ENCODE peak calls at places on chromosome 7, in six cellular contexts. One of them, this sample, is unnamed.

GRCh38 chr7:66308411-66308810 is 103.3 kb downstream of the TPST1 start:
- DNase-seq in CD14-positive monocyte: no peak
- DNase-seq in cardiac muscle cell: no peak
- DNase-seq in CD4-positive, alpha-beta T cell: no peak
- DNase-seq in suprapubic skin: no peak
- DNase-seq in lower leg skin: no peak
- DNase-seq in this sample: no peak

GRCh38 chr7:74053589-74054186 is 25.7 kb downstream of the ELN start:
- DNase-seq in lower leg skin: no peak
- DNase-seq in CD14-positive monocyte: no peak
- DNase-seq in cardiac muscle cell: no peak
- DNase-seq in CD4-positive, alpha-beta T cell: no peak
- DNase-seq in suprapubic skin: no peak
- DNase-seq in this sample: no peak

GRCh38 chr7:150997817-150998216 is 7.0 kb downstream of the NOS3 start:
- DNase-seq in CD4-positive, alpha-beta T cell: no peak
- DNase-seq in suprapubic skin: no peak
- DNase-seq in CD14-positive monocyte: no peak
- DNase-seq in cardiac muscle cell: no peak
- DNase-seq in lower leg skin: no peak
- DNase-seq in this sample: no peak

GRCh38 chr7:21946228-21946709 is 570 bp upstream of the CDCA7L start:
- DNase-seq in suprapubic skin: no peak
- DNase-seq in CD4-positive, alpha-beta T cell: no peak
- DNase-seq in cardiac muscle cell: no peak
- DNase-seq in lower leg skin: peak; percentile 71
- DNase-seq in CD14-positive monocyte: no peak
- DNase-seq in this sample: no peak

GRCh38 chr7:90846171-90846570 is 250.1 kb downstream of the CDK14 start:
- DNase-seq in cardiac muscle cell: no peak
- DNase-seq in CD14-positive monocyte: no peak
- DNase-seq in CD4-positive, alpha-beta T cell: no peak
- DNase-seq in lower leg skin: no peak
- DNase-seq in suprapubic skin: no peak
- DNase-seq in this sample: no peak

GRCh38 chr7:114789161-114789560 is 132.7 kb upstream of the MDFIC start:
- DNase-seq in lower leg skin: no peak
- DNase-seq in CD14-positive monocyte: no peak
- DNase-seq in CD4-positive, alpha-beta T cell: no peak
- DNase-seq in cardiac muscle cell: peak; percentile 28
- DNase-seq in suprapubic skin: no peak
- DNase-seq in this sample: no peak

GRCh38 chr7:82762880-82763279 is 319.3 kb upstream of the CACNA2D1 start:
- DNase-seq in CD14-positive monocyte: no peak
- DNase-seq in suprapubic skin: no peak
- DNase-seq in CD4-positive, alpha-beta T cell: no peak
- DNase-seq in lower leg skin: no peak
- DNase-seq in cardiac muscle cell: no peak
- DNase-seq in this sample: no peak

GRCh38 chr7:81638216-81638615 is 131.6 kb downstream of the HGF start:
- DNase-seq in suprapubic skin: no peak
- DNase-seq in lower leg skin: no peak
- DNase-seq in CD14-positive monocyte: no peak
- DNase-seq in cardiac muscle cell: peak; percentile 85
- DNase-seq in CD4-positive, alpha-beta T cell: no peak
- DNase-seq in this sample: no peak

GRCh38 chr7:11516328-11516727 is 315.7 kb downstream of the THSD7A start:
- DNase-seq in CD14-positive monocyte: no peak
- DNase-seq in suprapubic skin: no peak
- DNase-seq in CD4-positive, alpha-beta T cell: no peak
- DNase-seq in cardiac muscle cell: no peak
- DNase-seq in lower leg skin: no peak
- DNase-seq in this sample: no peak

GRCh38 chr7:121369462-121369861 is 26.6 kb downstream of the FAM3C start:
- DNase-seq in suprapubic skin: no peak
- DNase-seq in lower leg skin: no peak
- DNase-seq in cardiac muscle cell: peak; percentile 71
- DNase-seq in CD14-positive monocyte: no peak
- DNase-seq in CD4-positive, alpha-beta T cell: no peak
- DNase-seq in this sample: no peak

GRCh38 chr7:74379938-74380337 is 73.8 kb upstream of the GTF2IRD1 start:
- DNase-seq in CD14-positive monocyte: no peak
- DNase-seq in CD4-positive, alpha-beta T cell: no peak
- DNase-seq in lower leg skin: no peak
- DNase-seq in cardiac muscle cell: no peak
- DNase-seq in suprapubic skin: no peak
- DNase-seq in this sample: no peak

GRCh38 chr7:44277851-44278250 is 47.5 kb downstream of the CAMK2B start:
- DNase-seq in CD14-positive monocyte: peak; percentile 33
- DNase-seq in cardiac muscle cell: peak; percentile 87
- DNase-seq in lower leg skin: no peak
- DNase-seq in suprapubic skin: peak; percentile 75
- DNase-seq in CD4-positive, alpha-beta T cell: no peak
- DNase-seq in this sample: no peak

GRCh38 chr7:153170287-153170686 is 410.7 kb downstream of the ACTR3B start:
- DNase-seq in cardiac muscle cell: no peak
- DNase-seq in lower leg skin: no peak
- DNase-seq in suprapubic skin: no peak
- DNase-seq in CD14-positive monocyte: no peak
- DNase-seq in CD4-positive, alpha-beta T cell: no peak
- DNase-seq in this sample: no peak

GRCh38 chr7:33421384-33421783 is 292.0 kb downstream of the BBS9 start:
- DNase-seq in suprapubic skin: no peak
- DNase-seq in cardiac muscle cell: peak; percentile 40
- DNase-seq in CD14-positive monocyte: no peak
- DNase-seq in lower leg skin: no peak
- DNase-seq in CD4-positive, alpha-beta T cell: no peak
- DNase-seq in this sample: no peak

GRCh38 chr7:151872531-151873401 is 4.1 kb downstream of the PRKAG2 start:
- DNase-seq in CD4-positive, alpha-beta T cell: no peak
- DNase-seq in CD14-positive monocyte: no peak
- DNase-seq in lower leg skin: no peak
- DNase-seq in cardiac muscle cell: no peak
- DNase-seq in suprapubic skin: no peak
- DNase-seq in this sample: no peak

GRCh38 chr7:485188-486081 is 34.2 kb downstream of the PDGFA start:
- DNase-seq in lower leg skin: no peak
- DNase-seq in cardiac muscle cell: no peak
- DNase-seq in CD14-positive monocyte: peak; percentile 32
- DNase-seq in CD4-positive, alpha-beta T cell: no peak
- DNase-seq in suprapubic skin: no peak
- DNase-seq in this sample: no peak

GRCh38 chr7:4247106-4247876 is 434.8 kb upstream of the FOXK1 start:
- DNase-seq in cardiac muscle cell: no peak
- DNase-seq in CD4-positive, alpha-beta T cell: no peak
- DNase-seq in lower leg skin: no peak
- DNase-seq in suprapubic skin: no peak
- DNase-seq in CD14-positive monocyte: no peak
- DNase-seq in this sample: no peak

GRCh38 chr7:130207033-130207432 is 627 bp upstream of the SSMEM1 start:
- DNase-seq in CD14-positive monocyte: no peak
- DNase-seq in lower leg skin: no peak
- DNase-seq in cardiac muscle cell: no peak
- DNase-seq in suprapubic skin: no peak
- DNase-seq in CD4-positive, alpha-beta T cell: no peak
- DNase-seq in this sample: no peak

GRCh38 chr7:108000875-108001758 is 1.8 kb downstream of the LAMB1 start:
- DNase-seq in CD14-positive monocyte: no peak
- DNase-seq in CD4-positive, alpha-beta T cell: no peak
- DNase-seq in suprapubic skin: no peak
- DNase-seq in cardiac muscle cell: peak; percentile 77
- DNase-seq in lower leg skin: peak; percentile 26
- DNase-seq in this sample: peak; percentile 83

GRCh38 chr7:120280743-120281142 is 7.8 kb downstream of the KCND2 start:
- DNase-seq in lower leg skin: no peak
- DNase-seq in suprapubic skin: no peak
- DNase-seq in CD4-positive, alpha-beta T cell: no peak
- DNase-seq in CD14-positive monocyte: no peak
- DNase-seq in cardiac muscle cell: peak; percentile 23
- DNase-seq in this sample: no peak

GRCh38 chr7:134690016-134690415 is 43.4 kb downstream of the BPGM start:
- DNase-seq in CD4-positive, alpha-beta T cell: no peak
- DNase-seq in lower leg skin: no peak
- DNase-seq in CD14-positive monocyte: no peak
- DNase-seq in suprapubic skin: no peak
- DNase-seq in cardiac muscle cell: peak; percentile 76
- DNase-seq in this sample: no peak

GRCh38 chr7:10085231-10085630 is 888.4 kb upstream of the PHF14 start:
- DNase-seq in CD14-positive monocyte: no peak
- DNase-seq in CD4-positive, alpha-beta T cell: no peak
- DNase-seq in cardiac muscle cell: no peak
- DNase-seq in suprapubic skin: no peak
- DNase-seq in lower leg skin: no peak
- DNase-seq in this sample: no peak

GRCh38 chr7:24924375-24924774 is 55.6 kb downstream of the OSBPL3 start:
- DNase-seq in lower leg skin: no peak
- DNase-seq in CD14-positive monocyte: no peak
- DNase-seq in suprapubic skin: no peak
- DNase-seq in CD4-positive, alpha-beta T cell: no peak
- DNase-seq in cardiac muscle cell: no peak
- DNase-seq in this sample: no peak

GRCh38 chr7:47443049-47443448 is 138.9 kb downstream of the TNS3 start:
- DNase-seq in cardiac muscle cell: no peak
- DNase-seq in CD14-positive monocyte: no peak
- DNase-seq in CD4-positive, alpha-beta T cell: no peak
- DNase-seq in suprapubic skin: no peak
- DNase-seq in lower leg skin: no peak
- DNase-seq in this sample: no peak

GRCh38 chr7:50317697-50318640 is 13.5 kb downstream of the IKZF1 start:
- DNase-seq in CD14-positive monocyte: no peak
- DNase-seq in suprapubic skin: no peak
- DNase-seq in CD4-positive, alpha-beta T cell: no peak
- DNase-seq in lower leg skin: no peak
- DNase-seq in cardiac muscle cell: no peak
- DNase-seq in this sample: no peak

GRCh38 chr7:93690021-93690420 is 115.5 kb upstream of the CALCR start:
- DNase-seq in CD14-positive monocyte: no peak
- DNase-seq in CD4-positive, alpha-beta T cell: no peak
- DNase-seq in cardiac muscle cell: no peak
- DNase-seq in lower leg skin: no peak
- DNase-seq in suprapubic skin: no peak
- DNase-seq in this sample: no peak

GRCh38 chr7:38858281-38858884 is 50.6 kb downstream of the VPS41 start:
- DNase-seq in lower leg skin: no peak
- DNase-seq in CD14-positive monocyte: no peak
- DNase-seq in CD4-positive, alpha-beta T cell: no peak
- DNase-seq in cardiac muscle cell: peak; percentile 21
- DNase-seq in suprapubic skin: no peak
- DNase-seq in this sample: no peak

GRCh38 chr7:48875300-48875916 is 48.9 kb upstream of the CDC14C start:
- DNase-seq in suprapubic skin: no peak
- DNase-seq in lower leg skin: peak; percentile 25
- DNase-seq in CD14-positive monocyte: no peak
- DNase-seq in cardiac muscle cell: peak; percentile 21
- DNase-seq in CD4-positive, alpha-beta T cell: no peak
- DNase-seq in this sample: peak; percentile 50

GRCh38 chr7:18940577-18941134 is 176.8 kb downstream of the TWIST1 start:
- DNase-seq in CD14-positive monocyte: no peak
- DNase-seq in CD4-positive, alpha-beta T cell: no peak
- DNase-seq in cardiac muscle cell: no peak
- DNase-seq in lower leg skin: no peak
- DNase-seq in suprapubic skin: no peak
- DNase-seq in this sample: no peak

GRCh38 chr7:46651561-46652088 is 730.6 kb upstream of the IGFBP3 start:
- DNase-seq in cardiac muscle cell: no peak
- DNase-seq in CD4-positive, alpha-beta T cell: no peak
- DNase-seq in lower leg skin: no peak
- DNase-seq in suprapubic skin: no peak
- DNase-seq in CD14-positive monocyte: no peak
- DNase-seq in this sample: no peak

GRCh38 chr7:106176414-106177294 is 64.5 kb upstream of the SYPL1 start:
- DNase-seq in CD14-positive monocyte: peak; percentile 59
- DNase-seq in lower leg skin: peak; percentile 81
- DNase-seq in cardiac muscle cell: peak; percentile 90
- DNase-seq in suprapubic skin: peak; percentile 91
- DNase-seq in CD4-positive, alpha-beta T cell: peak; percentile 67
- DNase-seq in this sample: peak; percentile 96

DNA sequence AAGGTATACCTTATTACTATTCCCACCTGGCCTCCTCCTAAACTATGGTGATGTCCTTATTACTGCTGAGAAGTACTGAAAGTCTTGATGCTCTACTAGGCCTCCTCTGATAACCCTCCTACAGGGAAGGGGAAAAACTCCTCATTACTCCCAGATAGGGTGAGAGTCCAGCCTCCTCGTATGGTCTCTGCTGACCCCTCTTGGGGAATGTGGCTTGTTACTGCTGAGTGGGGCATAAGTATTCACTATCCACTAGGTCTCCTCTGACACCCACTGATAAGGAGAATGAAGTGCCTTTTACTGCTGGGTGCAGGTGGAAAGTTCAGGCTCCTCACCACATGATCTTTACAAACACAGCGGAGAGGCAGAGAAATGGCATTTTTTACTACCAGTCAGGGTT is 222.9 kb downstream of the CHRM2 start:
- DNase-seq in cardiac muscle cell: peak; percentile 50
- DNase-seq in suprapubic skin: no peak
- DNase-seq in CD14-positive monocyte: no peak
- DNase-seq in lower leg skin: no peak
- DNase-seq in CD4-positive, alpha-beta T cell: no peak
- DNase-seq in this sample: peak; percentile 49
- TF ChIP-seq CTCF in cardiac muscle cell: peak; percentile 46
- TF ChIP-seq CTCF in suprapubic skin: no peak
- TF ChIP-seq CTCF in CD14-positive monocyte: no peak
- TF ChIP-seq CTCF in lower leg skin: no peak
- TF ChIP-seq CTCF in CD4-positive, alpha-beta T cell: no peak
- TF ChIP-seq CTCF in this sample: peak; percentile 28

GRCh38 chr7:138964838-138965436 is 16.3 kb downstream of the KIAA1549 start:
- DNase-seq in CD14-positive monocyte: no peak
- DNase-seq in lower leg skin: no peak
- DNase-seq in CD4-positive, alpha-beta T cell: no peak
- DNase-seq in suprapubic skin: no peak
- DNase-seq in cardiac muscle cell: no peak
- DNase-seq in this sample: no peak
- TF ChIP-seq CTCF in CD14-positive monocyte: no peak
- TF ChIP-seq CTCF in lower leg skin: no peak
- TF ChIP-seq CTCF in CD4-positive, alpha-beta T cell: no peak
- TF ChIP-seq CTCF in suprapubic skin: no peak
- TF ChIP-seq CTCF in cardiac muscle cell: no peak
- TF ChIP-seq CTCF in this sample: no peak

DNA sequence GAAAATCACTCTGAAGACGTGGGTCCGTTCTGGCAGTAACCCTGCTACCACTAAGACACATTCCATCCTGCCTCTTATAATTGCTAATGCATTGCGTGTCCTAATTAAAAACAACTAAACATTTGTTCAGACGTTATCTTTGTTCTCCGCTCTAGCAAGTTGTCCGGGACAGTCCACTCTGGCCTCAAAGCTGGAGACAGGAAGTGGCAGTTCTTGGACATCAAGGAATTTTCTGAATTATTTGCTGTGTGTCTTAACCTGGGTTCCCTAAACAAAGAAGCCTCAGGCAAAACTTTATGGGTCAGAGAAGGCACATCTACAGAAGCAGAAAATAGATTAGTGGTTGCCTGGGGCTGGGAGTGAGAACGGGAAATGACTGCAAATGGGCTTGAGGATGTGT is 199.1 kb downstream of the CALN1 start:
- DNase-seq in cardiac muscle cell: no peak
- DNase-seq in CD14-positive monocyte: no peak
- DNase-seq in suprapubic skin: no peak
- DNase-seq in lower leg skin: no peak
- DNase-seq in CD4-positive, alpha-beta T cell: no peak
- DNase-seq in this sample: no peak
- TF ChIP-seq CTCF in cardiac muscle cell: no peak
- TF ChIP-seq CTCF in CD14-positive monocyte: no peak
- TF ChIP-seq CTCF in suprapubic skin: no peak
- TF ChIP-seq CTCF in lower leg skin: no peak
- TF ChIP-seq CTCF in CD4-positive, alpha-beta T cell: no peak
- TF ChIP-seq CTCF in this sample: no peak

GRCh38 chr7:30505174-30505697 is 607 bp upstream of the GGCT start:
- DNase-seq in CD14-positive monocyte: no peak
- DNase-seq in suprapubic skin: no peak
- DNase-seq in CD4-positive, alpha-beta T cell: no peak
- DNase-seq in cardiac muscle cell: no peak
- DNase-seq in lower leg skin: no peak
- DNase-seq in this sample: no peak
- TF ChIP-seq CTCF in CD14-positive monocyte: no peak
- TF ChIP-seq CTCF in suprapubic skin: no peak
- TF ChIP-seq CTCF in CD4-positive, alpha-beta T cell: no peak
- TF ChIP-seq CTCF in cardiac muscle cell: peak; percentile 5
- TF ChIP-seq CTCF in lower leg skin: no peak
- TF ChIP-seq CTCF in this sample: no peak

This sample was measured in endothelial cell.